ENCODE peak calls at places on chromosomes 4 and X, in six cellular contexts. M is osteoblast; N is CD4-positive, alpha-beta T cell; K is choroid plexus epithelial cell; J is CD8-positive, alpha-beta T cell; D is upper lobe of left lung. A is an unnamed sample.

GRCh38 chr4:38371391-38371851 is 292.6 kb upstream of the KLF3 start:
- DNase-seq in D (no peak), J (no peak), K (peak), M (peak), N (no peak), A (no peak)

GRCh38 chr4:165199286-165199685 is 8.1 kb upstream of the KLHL2 start:
- DNase-seq in N (no peak), J (no peak), M (no peak), D (no peak), K (no peak), A (no peak)

GRCh38 chrX:9662148-9662547 is 103.5 kb downstream of the GPR143 start:
- DNase-seq in D (no peak), M (peak), N (no peak), J (no peak), K (peak), A (no peak)

GRCh38 chrX:67726028-67726427 is 182.2 kb downstream of the AR start:
- DNase-seq in N (no peak), K (no peak), J (no peak), M (no peak), D (no peak), A (no peak)

GRCh38 chr4:171378323-171378722 is 434.9 kb upstream of the GALNTL6 start:
- DNase-seq in K (peak), D (no peak), N (no peak), J (no peak), M (no peak), A (no peak)

GRCh38 chr4:85898236-85898635 is 423.3 kb downstream of the ARHGAP24 start:
- DNase-seq in M (no peak), D (no peak), J (no peak), K (no peak), N (no peak), A (no peak)

GRCh38 chr4:4574792-4575191 is 32.9 kb upstream of the STX18 start:
- DNase-seq in D (peak), K (peak), J (peak), M (peak), N (peak), A (no peak)

GRCh38 chr4:1465173-1466033 is 59.2 kb upstream of the NKX1-1 start:
- DNase-seq in J (no peak), M (peak), K (no peak), N (no peak), D (no peak), A (no peak)

GRCh38 chrX:133922390-133922772 is 63.0 kb downstream of the GPC3 start:
- DNase-seq in N (no peak), J (no peak), D (no peak), M (no peak), K (no peak), A (no peak)

GRCh38 chr4:147370881-147371280 is 110.0 kb upstream of the EDNRA start:
- DNase-seq in N (no peak), J (no peak), D (no peak), K (no peak), M (no peak), A (no peak)

GRCh38 chr4:153497988-153498967 is 32.1 kb downstream of the TMEM131L start:
- DNase-seq in K (peak), N (no peak), J (no peak), D (no peak), M (peak), A (no peak)

GRCh38 chr4:152515678-152516077 is 20.2 kb downstream of the FBXW7 start:
- DNase-seq in D (no peak), K (peak), M (peak), J (no peak), N (no peak), A (no peak)

GRCh38 chr4:4386736-4387392 is at the start of gene NSG1:
- DNase-seq in N (peak), K (peak), J (peak), D (no peak), M (peak), A (peak)

GRCh38 chr4:25030283-25031076 is at the start of gene LGI2:
- DNase-seq in J (no peak), K (peak), M (peak), D (peak), N (no peak), A (peak)

GRCh38 chr4:65747386-65747785 is 77.1 kb upstream of the EPHA5 start:
- DNase-seq in D (no peak), K (peak), N (no peak), M (peak), J (no peak), A (no peak)

GRCh38 chr4:114108869-114109268 is 129.4 kb upstream of the ARSJ start:
- DNase-seq in J (no peak), D (no peak), N (no peak), M (peak), K (peak), A (no peak)
- TF ChIP-seq CTCF in J (no peak), D (no peak), N (no peak), M (no peak), K (no peak), A (no peak)

DNA sequence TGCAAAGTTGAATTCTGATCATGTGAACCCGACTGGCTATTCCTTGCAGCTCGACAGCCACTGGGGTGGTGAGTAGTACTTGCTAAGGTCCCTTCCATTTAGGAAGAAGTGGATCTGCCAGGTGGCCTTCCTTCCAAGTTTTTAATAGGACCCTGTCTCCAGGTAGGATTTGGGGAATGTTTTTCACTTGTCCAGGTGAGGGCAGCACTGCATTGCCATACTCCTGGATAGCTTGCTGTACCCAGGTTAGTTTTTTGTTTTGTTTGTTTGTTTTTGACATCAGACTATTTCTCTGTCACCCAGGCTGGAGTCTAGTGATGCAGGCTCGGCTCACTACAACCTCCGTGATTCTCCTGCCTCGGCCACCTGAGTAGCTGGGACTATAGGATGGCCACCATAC is 29.8 kb downstream of the SAGE1 start:
- DNase-seq in K (peak), M (no peak), D (no peak), N (no peak), J (no peak), A (no peak)
- TF ChIP-seq CTCF in K (peak), M (peak), D (no peak), N (no peak), J (no peak), A (no peak)

DNA sequence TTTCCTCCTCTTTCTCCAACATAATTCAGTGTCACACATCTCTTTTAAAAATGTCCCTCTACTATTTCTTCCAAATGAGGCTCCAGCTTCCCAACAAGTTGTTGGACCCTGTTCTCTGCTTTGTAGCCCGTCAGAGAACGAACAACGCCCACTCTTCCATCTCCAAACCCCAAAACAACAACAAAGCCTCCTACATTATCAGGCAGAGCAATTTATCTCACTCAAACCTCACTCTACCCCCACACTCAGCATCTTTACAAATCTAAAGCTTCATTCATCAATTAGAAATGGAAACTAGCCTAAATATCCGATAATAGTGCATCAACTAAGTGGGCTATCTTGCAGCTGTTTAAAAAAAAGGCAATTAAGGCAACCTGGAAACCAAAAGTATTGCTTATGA is 20.5 kb downstream of the SUPT20HL2 start:
- DNase-seq in D (no peak), K (no peak), J (no peak), N (no peak), M (no peak), A (no peak)
- TF ChIP-seq CTCF in D (no peak), K (no peak), J (no peak), N (no peak), M (no peak), A (no peak)

GRCh38 chr4:104451573-104451972 is 43.1 kb downstream of the CXXC4 start:
- DNase-seq in M (no peak), K (no peak), N (no peak), J (no peak), D (no peak), A (no peak)
- TF ChIP-seq CTCF in M (no peak), K (no peak), N (no peak), J (no peak), D (no peak), A (no peak)

A was measured in endothelial cell.